ENCODE peak calls at places on chromosomes 7 and 10, in five cellular contexts. F, U, X, O and M are unnamed samples.

GRCh38 chr10:55627526-55628170 is 733.4 kb downstream of the ZWINT start:
- DNase-seq in F (no peak), U (no peak), X (no peak), O (no peak), M (no peak)

GRCh38 chr10:71666607-71667373 is 52.8 kb downstream of the C10orf105 start:
- DNase-seq in F (peak), U (no peak), X (no peak), O (no peak), M (no peak)

GRCh38 chr7:27122075-27122910 is 8.3 kb downstream of the HOXA4 start:
- DNase-seq in F (no peak), U (peak), X (no peak), O (peak), M (no peak)

GRCh38 chr10:84205049-84205852 is 10.9 kb downstream of the CDHR1 start:
- DNase-seq in F (peak), U (peak), X (peak), O (peak), M (peak)

GRCh38 chr10:30027057-30028005 is 32.1 kb downstream of the JCAD start:
- DNase-seq in F (peak), U (no peak), X (peak), O (no peak), M (peak)

GRCh38 chr10:120328647-120329046 is 128.4 kb upstream of the PLPP4 start:
- DNase-seq in F (no peak), U (no peak), X (no peak), O (no peak), M (no peak)

GRCh38 chr7:139118803-139119485 is 9.4 kb upstream of the ZC3HAV1 start:
- DNase-seq in F (peak), U (no peak), X (peak), O (no peak), M (no peak)

GRCh38 chr10:78451592-78451991 is 417.9 kb downstream of the RPS24 start:
- DNase-seq in F (no peak), U (no peak), X (no peak), O (no peak), M (no peak)

GRCh38 chr7:132328760-132329159 is 247.5 kb downstream of the PLXNA4 start:
- DNase-seq in F (no peak), U (no peak), X (no peak), O (no peak), M (no peak)

GRCh38 chr10:80462277-80462985 is 8.3 kb downstream of the TSPAN14 start:
- DNase-seq in F (no peak), U (no peak), X (no peak), O (no peak), M (no peak)

GRCh38 chr10:46555713-46556514 is 544 bp downstream of the GPRIN2 start:
- DNase-seq in F (no peak), U (peak), X (no peak), O (no peak), M (no peak)

GRCh38 chr7:101124376-101125056 is 2.4 kb upstream of the SERPINE1 start:
- DNase-seq in F (no peak), U (peak), X (no peak), O (peak), M (no peak)

GRCh38 chr10:650691-651615 is 38.5 kb downstream of the DIP2C start:
- DNase-seq in F (no peak), U (no peak), X (no peak), O (no peak), M (no peak)

GRCh38 chr10:33937987-33938386 is 603.5 kb upstream of the NRP1 start:
- DNase-seq in F (no peak), U (no peak), X (no peak), O (no peak), M (no peak)

GRCh38 chr10:14253711-14254110 is 77.0 kb downstream of the FRMD4A start:
- DNase-seq in F (no peak), U (no peak), X (no peak), O (no peak), M (no peak)

GRCh38 chr10:102065561-102066420 is 642 bp downstream of the HPS6 start:
- DNase-seq in F (no peak), U (peak), X (no peak), O (no peak), M (no peak)

GRCh38 chr7:99296471-99296870 is 23.8 kb downstream of the MYH16 start:
- DNase-seq in F (no peak), U (no peak), X (no peak), O (no peak), M (no peak)

GRCh38 chr7:110186334-110186733 is 904.6 kb upstream of the LRRN3 start:
- DNase-seq in F (no peak), U (no peak), X (no peak), O (peak), M (no peak)

GRCh38 chr7:44914992-44915607 is 29.8 kb upstream of the PURB start:
- DNase-seq in F (peak), U (no peak), X (no peak), O (no peak), M (no peak)

GRCh38 chr7:78434281-78434680 is 635.7 kb downstream of the PHTF2 start:
- DNase-seq in F (no peak), U (no peak), X (no peak), O (no peak), M (no peak)

GRCh38 chr7:68146970-68147369 is 1150.3 kb downstream of the TYW1 start:
- DNase-seq in F (no peak), U (no peak), X (no peak), O (no peak), M (no peak)

GRCh38 chr7:129530881-129531391 is 28.6 kb downstream of the SMKR1 start:
- DNase-seq in F (no peak), U (peak), X (no peak), O (peak), M (peak)

GRCh38 chr10:78004215-78005026 is 24.9 kb downstream of the POLR3A start:
- DNase-seq in F (no peak), U (no peak), X (no peak), O (no peak), M (no peak)

GRCh38 chr10:54159924-54160323 is 641.1 kb downstream of the PCDH15 start:
- DNase-seq in F (no peak), U (no peak), X (no peak), O (no peak), M (no peak)

DNA sequence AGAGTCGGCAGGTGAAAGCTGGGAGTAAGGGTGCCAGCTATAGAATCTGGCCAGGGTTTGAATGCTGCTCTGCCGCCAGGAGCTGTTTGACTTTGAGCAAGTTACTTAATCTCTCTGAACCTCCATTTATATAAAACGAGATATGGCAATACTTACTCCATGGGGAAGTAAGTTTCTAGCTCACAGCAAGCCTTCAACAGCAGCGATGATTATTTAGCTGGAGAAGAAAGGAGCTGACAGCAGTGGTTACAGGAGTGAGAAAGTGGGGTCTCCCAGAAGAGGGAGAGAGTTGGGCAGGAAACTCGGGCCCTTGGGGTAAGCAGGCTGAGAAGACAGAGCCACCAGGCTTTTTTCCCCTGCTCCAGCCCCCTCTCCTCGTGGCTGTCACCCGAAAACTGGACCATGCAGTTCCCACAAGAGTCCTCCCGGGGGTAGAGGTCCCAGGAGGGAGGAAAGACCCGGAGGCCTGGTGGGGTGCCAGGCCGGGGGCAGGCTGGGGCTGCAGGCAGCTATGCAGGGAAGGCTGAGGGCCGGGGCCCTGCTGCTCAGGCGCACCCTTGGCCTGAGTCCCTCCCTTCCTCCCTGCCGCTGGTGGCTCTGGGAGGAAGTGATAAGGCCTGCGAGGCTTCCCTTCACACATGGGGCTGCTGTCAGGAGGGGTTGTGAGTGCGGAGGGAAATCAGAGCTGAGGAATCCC is 3.5 kb downstream of the NOS3 start:
- DNase-seq in F (no peak), U (no peak), X (peak), O (no peak), M (no peak)
- TF ChIP-seq REST in F (no peak), U (no peak), X (no peak), O (no peak), M (no peak)

DNA sequence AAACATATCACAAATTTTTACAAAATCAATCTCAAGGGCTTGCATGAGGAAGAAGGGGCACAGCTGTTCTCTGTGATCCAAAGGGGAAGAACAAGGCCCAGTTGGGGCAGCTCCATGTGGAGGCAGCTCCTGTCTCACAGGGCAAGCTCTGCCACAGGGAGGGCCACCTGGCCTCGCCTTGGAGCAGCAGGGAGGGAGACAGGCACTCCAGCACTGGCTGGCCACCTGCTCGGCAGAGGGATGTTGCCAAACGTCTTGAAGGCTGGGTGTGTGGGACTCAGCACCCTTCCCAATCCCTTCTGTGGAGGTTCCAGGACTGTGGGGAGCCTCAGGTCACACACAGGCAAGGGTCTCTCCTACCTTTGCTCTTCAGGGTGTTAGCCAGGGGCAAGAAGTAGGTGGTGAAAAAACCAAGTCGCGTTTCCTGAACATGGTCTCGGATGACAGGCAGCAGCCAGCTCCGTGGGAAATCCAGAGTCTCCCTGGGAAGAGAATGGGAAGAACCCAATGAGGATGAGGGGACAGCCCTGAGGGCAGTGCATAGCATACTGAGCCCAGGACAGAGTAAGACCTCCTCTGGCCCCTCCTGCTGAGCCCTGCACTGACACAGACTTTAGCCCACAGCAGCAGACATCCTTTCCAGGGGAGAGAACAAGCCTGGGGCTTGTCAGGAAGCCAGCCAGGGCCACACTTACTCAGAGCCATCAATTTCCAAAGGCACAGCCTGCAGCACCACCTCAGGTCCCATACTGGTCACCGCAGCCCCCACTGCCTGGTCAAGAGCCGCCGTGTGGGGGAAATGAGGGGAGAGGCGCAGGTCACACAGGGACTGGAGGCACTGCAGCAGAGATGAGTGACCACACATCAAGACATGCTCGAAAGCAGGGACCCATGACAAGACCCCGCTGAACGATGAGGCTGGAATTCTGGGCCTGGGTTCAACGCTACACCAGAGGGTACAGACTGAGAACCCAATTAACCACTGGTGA is 21.9 kb downstream of the RRP12 start:
- DNase-seq in F (no peak), U (no peak), X (no peak), O (no peak), M (no peak)
- TF ChIP-seq CEBPB in F (no peak), U (no peak), X (no peak), O (no peak), M (no peak)

DNA sequence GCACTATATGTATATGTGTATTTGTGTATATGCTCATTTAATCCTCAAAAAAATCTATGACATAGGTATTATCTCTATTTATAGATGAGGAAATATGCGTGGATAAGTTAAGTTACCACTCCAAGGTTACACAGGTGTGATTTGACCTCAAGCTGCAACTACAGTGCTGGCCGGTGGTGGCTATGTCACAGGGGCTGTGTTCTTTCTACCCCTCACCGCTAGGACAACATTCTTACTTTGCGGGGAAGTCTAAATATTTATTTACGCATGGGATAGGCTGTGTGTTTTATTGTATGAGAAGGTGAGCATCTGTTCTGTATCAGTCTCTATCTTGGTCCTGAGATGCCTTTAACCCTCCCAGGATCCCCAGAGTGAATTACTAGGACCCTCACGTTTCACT is 60.0 kb downstream of the CREB5 start:
- DNase-seq in F (no peak), U (no peak), X (peak), O (peak), M (no peak)
- TF ChIP-seq RAD21 in F (no peak), U (no peak), X (no peak), O (no peak), M (no peak)

DNA sequence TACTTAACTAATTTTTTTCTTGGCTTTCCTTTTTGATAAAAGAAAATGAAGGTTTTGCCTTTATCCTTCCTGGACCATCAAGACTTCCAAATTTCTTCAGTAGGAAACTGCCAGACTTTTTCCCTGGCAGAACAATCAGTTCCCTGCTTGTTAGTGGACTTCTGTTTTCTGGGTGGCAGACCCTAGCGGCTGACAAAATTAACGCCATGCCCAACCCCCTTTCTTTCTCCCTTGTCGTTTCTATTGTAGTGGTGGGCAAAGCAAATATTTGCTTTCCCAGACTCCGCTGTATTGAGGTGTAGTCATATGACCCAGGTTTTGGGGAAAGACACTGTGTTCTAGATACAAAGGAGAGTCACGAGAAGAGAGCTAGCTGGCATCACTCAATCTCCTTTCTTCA is 7.7 kb downstream of the PON2 start:
- DNase-seq in F (no peak), U (no peak), X (no peak), O (no peak), M (no peak)
- TF ChIP-seq REST in F (no peak), U (no peak), X (no peak), O (no peak), M (no peak)

GRCh38 chr7:51318886-51319579 is 2.4 kb upstream of the COBL start:
- DNase-seq in F (no peak), U (no peak), X (no peak), O (peak), M (no peak)
- TF ChIP-seq CEBPB in F (no peak), U (no peak), X (no peak), O (no peak), M (no peak)

GRCh38 chr7:105816954-105817615 is 59.3 kb downstream of the ATXN7L1 start:
- DNase-seq in F (no peak), U (no peak), X (no peak), O (no peak), M (no peak)
- TF ChIP-seq RAD21 in F (no peak), U (no peak), X (no peak), O (no peak), M (no peak)

GRCh38 chr7:102431617-102432298 is 1.6 kb upstream of the ORAI2 start:
- DNase-seq in F (no peak), U (no peak), X (peak), O (peak), M (no peak)

GRCh38 chr7:102433319-102434038 is at the start of gene ORAI2:
- DNase-seq in F (no peak), U (peak), X (peak), O (no peak), M (no peak)

GRCh38 chr7:102429141-102429904 is 4.1 kb upstream of the ORAI2 start:
- DNase-seq in F (no peak), U (no peak), X (peak), O (no peak), M (no peak)

GRCh38 chr7:102434039-102434481 is 685 bp downstream of the ORAI2 start:
- DNase-seq in F (no peak), U (peak), X (no peak), O (no peak), M (no peak)

DNA sequence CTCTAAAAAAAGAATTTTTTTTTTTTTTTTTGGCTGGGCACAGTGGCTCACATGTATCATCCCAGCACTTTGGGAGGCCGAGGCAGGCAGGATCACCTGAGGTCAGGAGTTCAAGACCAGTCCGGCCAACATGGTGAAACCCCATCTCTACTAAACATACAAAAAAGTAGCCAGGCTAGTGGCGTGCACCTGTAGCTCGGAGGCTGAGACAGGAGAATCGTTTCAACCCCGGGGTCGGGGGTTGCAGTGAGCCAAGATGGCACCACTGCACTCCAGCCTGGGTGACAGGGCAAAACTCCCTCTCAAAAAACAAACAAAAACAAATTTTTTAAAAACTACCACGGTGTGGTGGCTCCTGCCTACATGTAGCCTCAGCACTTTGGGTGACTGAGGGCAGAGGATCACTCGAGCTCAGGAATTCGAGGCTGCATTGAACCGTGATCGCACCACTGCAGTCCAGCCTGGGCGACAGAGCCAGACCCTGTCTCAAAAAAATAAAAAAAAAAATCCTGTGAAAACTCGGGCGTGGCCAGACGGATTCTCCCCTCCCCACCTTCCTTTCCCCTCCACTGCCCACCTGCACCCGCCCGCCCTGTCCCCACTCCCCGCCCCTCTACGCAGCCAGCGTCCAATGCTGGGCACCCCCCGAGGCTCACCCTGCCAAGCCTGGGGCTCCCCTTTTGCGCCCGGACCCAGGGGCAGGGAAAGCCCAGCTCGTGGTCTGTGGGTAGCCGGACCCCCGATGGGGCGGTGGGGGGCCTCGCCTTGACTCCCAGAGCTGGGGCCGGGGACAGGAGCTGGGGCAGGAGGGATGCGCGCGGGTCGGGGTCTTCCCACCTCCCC is 678 bp upstream of the ORAI2 start:
- DNase-seq in F (no peak), U (no peak), X (no peak), O (no peak), M (no peak)
- TF ChIP-seq REST in F (no peak), U (no peak), X (no peak), O (no peak), M (no peak)

GRCh38 chr7:30682131-30683083 is at the start of gene CRHR2:
- DNase-seq in F (no peak), U (peak), X (peak), O (no peak), M (no peak)
- TF ChIP-seq CEBPB in F (no peak), U (no peak), X (no peak), O (no peak), M (no peak)

GRCh38 chr10:75015440-75015839 is 96.0 kb upstream of the SAMD8 start:
- DNase-seq in F (no peak), U (no peak), X (no peak), O (no peak), M (no peak)
- TF ChIP-seq RAD21 in F (no peak), U (no peak), X (no peak), O (no peak), M (no peak)